ENCODE peak calls at places on chromosomes 4 and X, in eight cellular contexts. C, Q, O, R, E, S, J and N are unnamed samples.

GRCh38 chrX:18748499-18748898 is 41.1 kb downstream of the PPEF1 start:
- DNase-seq in C (no peak), Q (no peak), O (no peak), R (no peak), E (no peak), S (no peak), J (no peak), N (no peak)

GRCh38 chrX:130086414-130087207 is 23.7 kb downstream of the ELF4 start:
- DNase-seq in C (no peak), Q (no peak), O (no peak), R (no peak), E (no peak), S (peak; percentile 68), J (no peak), N (no peak)

GRCh38 chr4:150308824-150309472 is 230.7 kb downstream of the DCLK2 start:
- DNase-seq in C (no peak), Q (no peak), O (peak; percentile 85), R (no peak), E (peak; percentile 83), S (no peak), J (no peak), N (no peak)

GRCh38 chr4:762211-763190 is 56.9 kb downstream of the PCGF3 start:
- DNase-seq in C (peak; percentile 38), Q (no peak), O (peak; percentile 24), R (peak; percentile 59), E (no peak), S (peak; percentile 55), J (no peak), N (no peak)

GRCh38 chr4:163166041-163166579 is 580 bp downstream of the NAF1 start:
- DNase-seq in C (peak; percentile 61), Q (peak; percentile 76), O (peak; percentile 56), R (no peak), E (peak; percentile 48), S (peak; percentile 78), J (peak; percentile 79), N (peak; percentile 32)

GRCh38 chr4:53497446-53498069 is 93.7 kb downstream of the LNX1 start:
- DNase-seq in C (peak; percentile 77), Q (no peak), O (no peak), R (no peak), E (peak; percentile 88), S (no peak), J (peak; percentile 79), N (no peak)

GRCh38 chr4:115537387-115537786 is 424.0 kb upstream of the NDST4 start:
- DNase-seq in C (no peak), Q (no peak), O (peak; percentile 34), R (peak; percentile 4), E (peak; percentile 0), S (peak; percentile 38), J (no peak), N (no peak)

GRCh38 chr4:52841707-52842456 is 20.2 kb upstream of the RASL11B start:
- DNase-seq in C (no peak), Q (no peak), O (no peak), R (no peak), E (no peak), S (no peak), J (no peak), N (no peak)

GRCh38 chr4:173217727-173218126 is 49.1 kb downstream of the GALNT7 start:
- DNase-seq in C (no peak), Q (no peak), O (peak; percentile 72), R (no peak), E (peak; percentile 80), S (no peak), J (no peak), N (no peak)

GRCh38 chr4:106277140-106277680 is 38.8 kb downstream of the TBCK start:
- DNase-seq in C (no peak), Q (no peak), O (no peak), R (no peak), E (no peak), S (no peak), J (no peak), N (no peak)

GRCh38 chr4:53477038-53477565 is 99.7 kb downstream of the FIP1L1 start:
- DNase-seq in C (no peak), Q (no peak), O (peak; percentile 85), R (no peak), E (peak; percentile 70), S (no peak), J (no peak), N (no peak)

GRCh38 chr4:39227906-39228305 is 45.6 kb downstream of the WDR19 start:
- DNase-seq in C (no peak), Q (no peak), O (no peak), R (peak; percentile 1), E (peak; percentile 62), S (no peak), J (no peak), N (no peak)

GRCh38 chr4:6250235-6250983 is 19.2 kb upstream of the WFS1 start:
- DNase-seq in C (peak; percentile 42), Q (no peak), O (peak; percentile 70), R (peak; percentile 46), E (peak; percentile 55), S (peak; percentile 84), J (no peak), N (peak; percentile 60)

GRCh38 chr4:125991398-125991797 is 676.6 kb downstream of the FAT4 start:
- DNase-seq in C (no peak), Q (no peak), O (no peak), R (no peak), E (no peak), S (no peak), J (no peak), N (no peak)

GRCh38 chr4:176065365-176066249 is at the start of gene WDR17:
- DNase-seq in C (peak; percentile 97), Q (peak; percentile 90), O (peak; percentile 74), R (peak; percentile 61), E (peak; percentile 38), S (peak; percentile 99), J (peak; percentile 96), N (peak; percentile 92)

GRCh38 chr4:48498895-48499294 is 8.8 kb downstream of the ZAR1 start:
- DNase-seq in C (no peak), Q (no peak), O (no peak), R (no peak), E (no peak), S (no peak), J (no peak), N (no peak)

GRCh38 chrX:101539116-101539515 is 11.2 kb upstream of the ARMCX1 start:
- DNase-seq in C (no peak), Q (no peak), O (no peak), R (no peak), E (no peak), S (no peak), J (no peak), N (no peak)

GRCh38 chr4:128589384-128589957 is 220.0 kb upstream of the JADE1 start:
- DNase-seq in C (no peak), Q (no peak), O (no peak), R (no peak), E (no peak), S (no peak), J (no peak), N (no peak)